ENCODE peak calls at places on chromosomes 16 and 17, in seven cellular contexts. One of them, this sample, is unnamed.

GRCh38 chr16:80899804-80900592 is 95.6 kb upstream of the CDYL2 start:
- DNase-seq in tibial artery: peak
- DNase-seq in nephron progenitor cell: no peak
- DNase-seq in OCI-LY7: no peak
- DNase-seq in neural crest cell: no peak
- DNase-seq in kidney epithelial cell: no peak
- DNase-seq in fibroblast of villous mesenchyme: peak
- DNase-seq in this sample: peak

GRCh38 chr16:29892458-29892813 is 6.9 kb downstream of the SEZ6L2 start:
- DNase-seq in kidney epithelial cell: no peak
- DNase-seq in tibial artery: no peak
- DNase-seq in neural crest cell: no peak
- DNase-seq in nephron progenitor cell: no peak
- DNase-seq in OCI-LY7: no peak
- DNase-seq in fibroblast of villous mesenchyme: no peak
- DNase-seq in this sample: no peak

GRCh38 chr17:44539664-44540063 is 17.6 kb upstream of the FZD2 start:
- DNase-seq in fibroblast of villous mesenchyme: no peak
- DNase-seq in nephron progenitor cell: peak
- DNase-seq in OCI-LY7: no peak
- DNase-seq in neural crest cell: peak
- DNase-seq in kidney epithelial cell: no peak
- DNase-seq in tibial artery: no peak
- DNase-seq in this sample: no peak

GRCh38 chr16:69767459-69768229 is 5.5 kb downstream of the WWP2 start:
- DNase-seq in neural crest cell: no peak
- DNase-seq in fibroblast of villous mesenchyme: no peak
- DNase-seq in tibial artery: no peak
- DNase-seq in OCI-LY7: no peak
- DNase-seq in kidney epithelial cell: no peak
- DNase-seq in nephron progenitor cell: no peak
- DNase-seq in this sample: no peak

GRCh38 chr16:68987734-68988457 is 117.6 kb upstream of the HAS3 start:
- DNase-seq in fibroblast of villous mesenchyme: no peak
- DNase-seq in nephron progenitor cell: no peak
- DNase-seq in kidney epithelial cell: no peak
- DNase-seq in neural crest cell: no peak
- DNase-seq in tibial artery: no peak
- DNase-seq in OCI-LY7: no peak
- DNase-seq in this sample: no peak

GRCh38 chr17:52064791-52065211 is 93.7 kb downstream of the CA10 start:
- DNase-seq in fibroblast of villous mesenchyme: no peak
- DNase-seq in nephron progenitor cell: no peak
- DNase-seq in OCI-LY7: no peak
- DNase-seq in tibial artery: no peak
- DNase-seq in neural crest cell: no peak
- DNase-seq in kidney epithelial cell: no peak
- DNase-seq in this sample: no peak

GRCh38 chr17:54795046-54795445 is 105.6 kb upstream of the TOM1L1 start:
- DNase-seq in fibroblast of villous mesenchyme: no peak
- DNase-seq in kidney epithelial cell: no peak
- DNase-seq in tibial artery: no peak
- DNase-seq in neural crest cell: no peak
- DNase-seq in OCI-LY7: no peak
- DNase-seq in nephron progenitor cell: no peak
- DNase-seq in this sample: no peak

GRCh38 chr16:67190041-67190440 is at the start of gene EXOC3L1:
- DNase-seq in OCI-LY7: no peak
- DNase-seq in neural crest cell: no peak
- DNase-seq in fibroblast of villous mesenchyme: no peak
- DNase-seq in tibial artery: no peak
- DNase-seq in kidney epithelial cell: no peak
- DNase-seq in nephron progenitor cell: no peak
- DNase-seq in this sample: no peak

GRCh38 chr16:68756250-68757051 is 19.4 kb downstream of the CDH1 start:
- DNase-seq in fibroblast of villous mesenchyme: peak
- DNase-seq in tibial artery: no peak
- DNase-seq in neural crest cell: no peak
- DNase-seq in nephron progenitor cell: no peak
- DNase-seq in OCI-LY7: peak
- DNase-seq in kidney epithelial cell: peak
- DNase-seq in this sample: no peak

GRCh38 chr17:58189436-58190146 is 2.9 kb upstream of the EPX start:
- DNase-seq in fibroblast of villous mesenchyme: peak
- DNase-seq in neural crest cell: no peak
- DNase-seq in kidney epithelial cell: peak
- DNase-seq in nephron progenitor cell: no peak
- DNase-seq in tibial artery: peak
- DNase-seq in OCI-LY7: no peak
- DNase-seq in this sample: peak

GRCh38 chr16:55700961-55701360 is 45.2 kb downstream of the SLC6A2 start:
- DNase-seq in tibial artery: no peak
- DNase-seq in nephron progenitor cell: no peak
- DNase-seq in fibroblast of villous mesenchyme: no peak
- DNase-seq in kidney epithelial cell: no peak
- DNase-seq in OCI-LY7: no peak
- DNase-seq in neural crest cell: no peak
- DNase-seq in this sample: no peak

GRCh38 chr16:55701442-55702319 is 45.9 kb downstream of the SLC6A2 start:
- DNase-seq in OCI-LY7: peak
- DNase-seq in nephron progenitor cell: peak
- DNase-seq in tibial artery: peak
- DNase-seq in neural crest cell: peak
- DNase-seq in fibroblast of villous mesenchyme: peak
- DNase-seq in kidney epithelial cell: no peak
- DNase-seq in this sample: peak

GRCh38 chr16:55700067-55700466 is 44.3 kb downstream of the SLC6A2 start:
- DNase-seq in nephron progenitor cell: no peak
- DNase-seq in tibial artery: no peak
- DNase-seq in fibroblast of villous mesenchyme: no peak
- DNase-seq in neural crest cell: no peak
- DNase-seq in OCI-LY7: no peak
- DNase-seq in kidney epithelial cell: no peak
- DNase-seq in this sample: no peak

GRCh38 chr16:55706739-55707487 is 51.1 kb downstream of the SLC6A2 start:
- DNase-seq in kidney epithelial cell: no peak
- DNase-seq in neural crest cell: no peak
- DNase-seq in nephron progenitor cell: no peak
- DNase-seq in fibroblast of villous mesenchyme: no peak
- DNase-seq in tibial artery: no peak
- DNase-seq in OCI-LY7: no peak
- DNase-seq in this sample: no peak

DNA sequence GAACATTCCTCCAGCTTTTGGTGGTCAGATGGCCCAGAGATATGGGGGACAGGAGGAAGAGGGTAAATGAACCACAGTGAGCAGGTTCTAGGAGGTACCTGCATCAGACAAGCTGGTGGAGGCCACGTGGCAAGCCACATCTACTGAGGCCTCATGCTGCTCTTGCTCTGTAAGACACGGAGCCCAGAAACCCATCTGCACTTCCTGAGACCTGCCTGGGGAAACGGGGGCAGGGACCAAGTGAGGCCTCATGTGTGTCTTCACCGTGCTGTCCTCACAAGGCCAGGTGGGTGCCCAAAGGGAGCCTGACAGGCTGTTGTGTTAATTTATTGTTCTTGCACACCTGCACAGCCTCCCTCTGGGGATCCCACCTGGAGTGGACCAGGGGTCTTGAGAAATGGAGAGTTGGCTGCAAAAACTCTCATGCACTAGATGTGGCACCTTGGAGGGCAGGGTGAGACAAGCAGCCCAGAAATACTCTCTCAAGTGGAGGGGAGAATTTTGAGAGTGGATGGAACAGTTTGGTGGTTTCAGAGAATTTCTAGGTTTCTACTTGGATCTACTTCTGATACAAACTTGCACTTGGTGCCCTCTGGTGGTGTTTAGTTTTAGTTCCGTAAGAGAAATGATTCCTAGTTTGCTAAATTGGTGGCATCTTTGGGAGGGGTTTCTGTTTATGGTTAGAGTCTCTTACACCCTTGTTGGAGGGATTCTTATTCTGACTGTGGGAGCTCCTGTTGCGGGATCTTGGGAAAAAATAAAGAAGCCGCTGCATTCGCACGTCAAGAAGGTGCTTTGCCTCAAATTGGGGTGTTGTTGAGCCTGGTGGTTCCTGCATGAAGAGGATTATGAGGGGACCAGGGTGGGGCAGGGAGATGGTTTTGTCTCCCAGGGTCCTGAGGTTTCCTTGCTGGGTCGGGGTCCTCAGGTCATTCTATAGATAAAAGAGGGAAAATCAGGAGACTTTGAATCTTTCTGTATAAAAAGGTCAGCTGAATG is 47.5 kb downstream of the SLC6A2 start:
- DNase-seq in nephron progenitor cell: peak
- DNase-seq in tibial artery: no peak
- DNase-seq in fibroblast of villous mesenchyme: peak
- DNase-seq in OCI-LY7: peak
- DNase-seq in neural crest cell: peak
- DNase-seq in kidney epithelial cell: peak
- DNase-seq in this sample: peak
- TF ChIP-seq CTCF in nephron progenitor cell: peak
- TF ChIP-seq CTCF in tibial artery: peak
- TF ChIP-seq CTCF in fibroblast of villous mesenchyme: peak
- TF ChIP-seq CTCF in OCI-LY7: peak
- TF ChIP-seq CTCF in neural crest cell: peak
- TF ChIP-seq CTCF in kidney epithelial cell: peak
- TF ChIP-seq CTCF in this sample: peak

GRCh38 chr17:82914375-82914774 is 74.6 kb upstream of the ZNF750 start:
- DNase-seq in tibial artery: no peak
- DNase-seq in neural crest cell: no peak
- DNase-seq in kidney epithelial cell: no peak
- DNase-seq in nephron progenitor cell: no peak
- DNase-seq in OCI-LY7: peak
- DNase-seq in fibroblast of villous mesenchyme: no peak
- DNase-seq in this sample: no peak

GRCh38 chr17:82915010-82915696 is 75.3 kb upstream of the ZNF750 start:
- DNase-seq in OCI-LY7: peak
- DNase-seq in tibial artery: no peak
- DNase-seq in kidney epithelial cell: no peak
- DNase-seq in fibroblast of villous mesenchyme: no peak
- DNase-seq in nephron progenitor cell: no peak
- DNase-seq in neural crest cell: no peak
- DNase-seq in this sample: no peak

GRCh38 chr17:82911822-82912221 is 72.0 kb upstream of the ZNF750 start:
- DNase-seq in neural crest cell: no peak
- DNase-seq in OCI-LY7: peak
- DNase-seq in kidney epithelial cell: no peak
- DNase-seq in tibial artery: peak
- DNase-seq in nephron progenitor cell: no peak
- DNase-seq in fibroblast of villous mesenchyme: no peak
- DNase-seq in this sample: no peak

GRCh38 chr17:82912571-82913089 is 72.8 kb upstream of the ZNF750 start:
- DNase-seq in tibial artery: no peak
- DNase-seq in nephron progenitor cell: no peak
- DNase-seq in kidney epithelial cell: no peak
- DNase-seq in fibroblast of villous mesenchyme: no peak
- DNase-seq in OCI-LY7: no peak
- DNase-seq in neural crest cell: no peak
- DNase-seq in this sample: no peak

GRCh38 chr17:82913304-82914043 is 73.7 kb upstream of the ZNF750 start:
- DNase-seq in tibial artery: no peak
- DNase-seq in nephron progenitor cell: no peak
- DNase-seq in OCI-LY7: no peak
- DNase-seq in fibroblast of villous mesenchyme: no peak
- DNase-seq in neural crest cell: no peak
- DNase-seq in kidney epithelial cell: no peak
- DNase-seq in this sample: no peak
- TF ChIP-seq CTCF in tibial artery: peak
- TF ChIP-seq CTCF in nephron progenitor cell: no peak
- TF ChIP-seq CTCF in OCI-LY7: no peak
- TF ChIP-seq CTCF in fibroblast of villous mesenchyme: peak
- TF ChIP-seq CTCF in neural crest cell: peak
- TF ChIP-seq CTCF in kidney epithelial cell: peak
- TF ChIP-seq CTCF in this sample: peak

DNA sequence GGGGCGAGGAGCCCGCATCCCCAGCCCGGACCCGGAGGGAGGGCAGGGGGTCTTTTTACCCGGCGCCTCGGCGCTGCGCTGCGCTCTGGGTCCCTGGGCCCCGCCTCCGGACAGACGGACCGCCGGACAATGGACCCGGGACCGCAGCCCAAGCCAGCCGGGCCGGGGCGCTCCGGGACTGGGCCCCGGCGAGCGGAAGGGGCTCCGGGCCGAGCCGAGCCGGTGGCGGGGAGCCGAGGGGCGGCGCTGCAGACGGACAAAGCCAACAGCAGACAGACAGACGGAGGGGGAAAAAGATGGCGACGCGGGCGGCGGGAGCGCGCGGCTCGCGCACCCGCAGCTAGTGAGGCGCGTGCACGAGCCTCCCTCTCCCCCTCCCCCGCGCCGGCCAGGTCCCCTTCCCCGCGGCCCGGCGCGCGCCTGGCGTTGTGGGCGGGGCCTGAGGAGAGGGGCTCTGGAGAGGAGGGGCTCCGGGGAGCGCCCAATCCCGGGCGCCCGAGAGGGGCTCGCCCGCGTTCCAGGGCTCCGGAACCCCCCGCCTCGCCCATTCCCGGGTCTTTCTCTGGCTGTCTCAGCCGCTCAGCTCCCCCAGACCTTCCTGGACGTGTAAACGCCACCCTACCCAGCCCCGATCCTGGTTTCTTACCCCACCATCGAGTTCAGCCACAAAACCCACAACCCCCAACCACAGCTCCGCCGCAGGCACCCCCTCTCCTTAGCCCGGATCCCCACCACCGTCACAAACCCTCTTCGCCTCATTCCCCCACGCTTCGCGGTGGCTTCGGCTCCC is at the start of gene ZNF821:
- DNase-seq in neural crest cell: peak
- DNase-seq in tibial artery: peak
- DNase-seq in kidney epithelial cell: no peak
- DNase-seq in fibroblast of villous mesenchyme: peak
- DNase-seq in nephron progenitor cell: peak
- DNase-seq in OCI-LY7: peak
- DNase-seq in this sample: peak
- TF ChIP-seq CTCF in neural crest cell: no peak
- TF ChIP-seq CTCF in tibial artery: peak
- TF ChIP-seq CTCF in kidney epithelial cell: no peak
- TF ChIP-seq CTCF in fibroblast of villous mesenchyme: peak
- TF ChIP-seq CTCF in nephron progenitor cell: peak
- TF ChIP-seq CTCF in OCI-LY7: peak
- TF ChIP-seq CTCF in this sample: peak

DNA sequence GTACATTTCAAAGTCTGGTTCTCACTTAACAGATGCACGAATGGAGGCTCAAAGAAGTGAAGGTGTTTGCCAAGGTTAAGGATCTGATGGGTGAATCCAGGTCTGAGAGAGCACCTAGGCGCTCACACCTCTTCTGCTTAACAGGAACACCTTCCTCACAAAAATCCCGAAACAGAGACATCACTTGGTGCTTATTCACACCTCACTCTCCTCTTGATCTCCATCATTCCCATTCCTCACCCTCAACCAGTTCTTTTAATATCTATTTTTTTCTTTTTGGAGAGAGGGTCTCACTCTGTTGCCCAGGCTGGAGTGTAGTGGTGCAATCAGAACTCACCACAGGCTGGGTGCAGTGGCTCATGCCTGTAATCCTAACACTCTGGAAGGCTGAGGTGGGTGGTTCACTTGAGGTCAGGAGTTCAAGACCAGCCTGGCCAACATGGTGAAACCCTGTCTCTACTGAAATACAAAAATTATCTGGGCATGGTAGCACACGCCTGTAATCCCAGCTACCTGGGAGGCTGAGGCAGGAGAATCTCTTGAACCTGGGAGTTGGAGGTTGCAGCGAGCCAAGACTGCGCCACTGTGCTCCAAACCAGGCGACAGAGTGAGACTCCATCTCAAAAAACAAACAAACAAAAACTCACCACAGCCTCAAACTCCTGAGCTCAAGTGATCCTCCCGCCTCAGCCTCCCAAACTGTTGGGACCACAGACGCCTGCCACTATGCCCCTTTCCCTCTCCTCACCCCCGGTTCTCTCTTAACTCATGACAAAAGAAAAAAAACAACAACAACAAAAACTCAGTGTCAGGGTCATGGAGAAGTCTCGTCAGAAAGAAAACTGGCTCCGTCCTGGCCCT is 15.1 kb downstream of the CRYM start:
- DNase-seq in tibial artery: no peak
- DNase-seq in neural crest cell: no peak
- DNase-seq in kidney epithelial cell: no peak
- DNase-seq in nephron progenitor cell: no peak
- DNase-seq in OCI-LY7: no peak
- DNase-seq in fibroblast of villous mesenchyme: no peak
- DNase-seq in this sample: no peak
- TF ChIP-seq CTCF in tibial artery: no peak
- TF ChIP-seq CTCF in neural crest cell: no peak
- TF ChIP-seq CTCF in kidney epithelial cell: no peak
- TF ChIP-seq CTCF in nephron progenitor cell: no peak
- TF ChIP-seq CTCF in OCI-LY7: no peak
- TF ChIP-seq CTCF in fibroblast of villous mesenchyme: no peak
- TF ChIP-seq CTCF in this sample: no peak

This sample was measured in fibroblast of pulmonary artery.